ENCODE peak calls at places on chromosomes 4 and X, in ten cellular contexts. One of them, this sample, is unnamed.

GRCh38 chr4:7638984-7639789 is 204.5 kb upstream of the PSAPL1 start:
- DNase-seq in activated CD8-positive, alpha-beta T cell treated with anti-CD3 and anti-CD28 coated beads, Interleukin-2, amount 10 ng/mL, durations not matched to agents 7 days and 5 days: no peak
- DNase-seq in fibroblast of the aortic adventitia: no peak
- DNase-seq in EL: no peak
- DNase-seq in uterus: no peak
- DNase-seq in HuH-7: peak
- DNase-seq in ovary: no peak
- DNase-seq in GM04504: no peak
- DNase-seq in GM10248: no peak
- DNase-seq in amygdala: no peak
- DNase-seq in this sample: no peak

GRCh38 chr4:144583658-144584057 is 62.3 kb upstream of the HHIP start:
- DNase-seq in EL: peak
- DNase-seq in HuH-7: no peak
- DNase-seq in uterus: no peak
- DNase-seq in ovary: no peak
- DNase-seq in GM04504: peak
- DNase-seq in fibroblast of the aortic adventitia: peak
- DNase-seq in GM10248: no peak
- DNase-seq in amygdala: no peak
- DNase-seq in activated CD8-positive, alpha-beta T cell treated with anti-CD3 and anti-CD28 coated beads, Interleukin-2, amount 10 ng/mL, durations not matched to agents 7 days and 5 days: no peak
- DNase-seq in this sample: peak

GRCh38 chrX:106995678-106996077 is 4.3 kb downstream of the MORC4 start:
- DNase-seq in activated CD8-positive, alpha-beta T cell treated with anti-CD3 and anti-CD28 coated beads, Interleukin-2, amount 10 ng/mL, durations not matched to agents 7 days and 5 days: no peak
- DNase-seq in HuH-7: no peak
- DNase-seq in uterus: no peak
- DNase-seq in ovary: no peak
- DNase-seq in amygdala: no peak
- DNase-seq in EL: no peak
- DNase-seq in fibroblast of the aortic adventitia: no peak
- DNase-seq in GM04504: no peak
- DNase-seq in GM10248: no peak
- DNase-seq in this sample: no peak

GRCh38 chrX:20267924-20268701 is 1.4 kb upstream of the RPS6KA3 start:
- DNase-seq in GM10248: peak
- DNase-seq in activated CD8-positive, alpha-beta T cell treated with anti-CD3 and anti-CD28 coated beads, Interleukin-2, amount 10 ng/mL, durations not matched to agents 7 days and 5 days: no peak
- DNase-seq in GM04504: no peak
- DNase-seq in uterus: peak
- DNase-seq in EL: no peak
- DNase-seq in HuH-7: no peak
- DNase-seq in fibroblast of the aortic adventitia: peak
- DNase-seq in ovary: peak
- DNase-seq in amygdala: peak
- DNase-seq in this sample: no peak

GRCh38 chr4:76545161-76545884 is 110.3 kb downstream of the SHROOM3 start:
- DNase-seq in activated CD8-positive, alpha-beta T cell treated with anti-CD3 and anti-CD28 coated beads, Interleukin-2, amount 10 ng/mL, durations not matched to agents 7 days and 5 days: peak
- DNase-seq in ovary: no peak
- DNase-seq in amygdala: no peak
- DNase-seq in fibroblast of the aortic adventitia: no peak
- DNase-seq in uterus: no peak
- DNase-seq in HuH-7: no peak
- DNase-seq in GM10248: no peak
- DNase-seq in EL: peak
- DNase-seq in GM04504: no peak
- DNase-seq in this sample: no peak

GRCh38 chr4:111283066-111283677 is 660.3 kb upstream of the PITX2 start:
- DNase-seq in fibroblast of the aortic adventitia: peak
- DNase-seq in HuH-7: peak
- DNase-seq in ovary: no peak
- DNase-seq in activated CD8-positive, alpha-beta T cell treated with anti-CD3 and anti-CD28 coated beads, Interleukin-2, amount 10 ng/mL, durations not matched to agents 7 days and 5 days: peak
- DNase-seq in uterus: peak
- DNase-seq in GM04504: peak
- DNase-seq in GM10248: peak
- DNase-seq in amygdala: no peak
- DNase-seq in EL: peak
- DNase-seq in this sample: peak

GRCh38 chr4:82124365-82124764 is 249.4 kb downstream of the HNRNPD start:
- DNase-seq in GM10248: no peak
- DNase-seq in EL: peak
- DNase-seq in uterus: no peak
- DNase-seq in amygdala: no peak
- DNase-seq in fibroblast of the aortic adventitia: no peak
- DNase-seq in HuH-7: no peak
- DNase-seq in ovary: no peak
- DNase-seq in activated CD8-positive, alpha-beta T cell treated with anti-CD3 and anti-CD28 coated beads, Interleukin-2, amount 10 ng/mL, durations not matched to agents 7 days and 5 days: no peak
- DNase-seq in GM04504: no peak
- DNase-seq in this sample: no peak

GRCh38 chr4:52911684-52912294 is 49.7 kb downstream of the RASL11B start:
- DNase-seq in GM10248: peak
- DNase-seq in HuH-7: peak
- DNase-seq in fibroblast of the aortic adventitia: peak
- DNase-seq in ovary: peak
- DNase-seq in uterus: peak
- DNase-seq in GM04504: peak
- DNase-seq in EL: peak
- DNase-seq in activated CD8-positive, alpha-beta T cell treated with anti-CD3 and anti-CD28 coated beads, Interleukin-2, amount 10 ng/mL, durations not matched to agents 7 days and 5 days: peak
- DNase-seq in amygdala: no peak
- DNase-seq in this sample: peak

GRCh38 chr4:34633216-34633615 is 1611.1 kb downstream of the ARAP2 start:
- DNase-seq in EL: no peak
- DNase-seq in GM10248: no peak
- DNase-seq in GM04504: no peak
- DNase-seq in HuH-7: no peak
- DNase-seq in amygdala: no peak
- DNase-seq in fibroblast of the aortic adventitia: no peak
- DNase-seq in ovary: no peak
- DNase-seq in uterus: no peak
- DNase-seq in activated CD8-positive, alpha-beta T cell treated with anti-CD3 and anti-CD28 coated beads, Interleukin-2, amount 10 ng/mL, durations not matched to agents 7 days and 5 days: no peak
- DNase-seq in this sample: peak

GRCh38 chr4:6377626-6378492 is 94.6 kb downstream of the PPP2R2C start:
- DNase-seq in EL: no peak
- DNase-seq in fibroblast of the aortic adventitia: no peak
- DNase-seq in HuH-7: no peak
- DNase-seq in ovary: no peak
- DNase-seq in amygdala: no peak
- DNase-seq in activated CD8-positive, alpha-beta T cell treated with anti-CD3 and anti-CD28 coated beads, Interleukin-2, amount 10 ng/mL, durations not matched to agents 7 days and 5 days: no peak
- DNase-seq in uterus: no peak
- DNase-seq in GM04504: no peak
- DNase-seq in GM10248: no peak
- DNase-seq in this sample: no peak

GRCh38 chr4:83358410-83358809 is 23.8 kb upstream of the HPSE start:
- DNase-seq in amygdala: no peak
- DNase-seq in GM04504: no peak
- DNase-seq in HuH-7: no peak
- DNase-seq in activated CD8-positive, alpha-beta T cell treated with anti-CD3 and anti-CD28 coated beads, Interleukin-2, amount 10 ng/mL, durations not matched to agents 7 days and 5 days: no peak
- DNase-seq in EL: peak
- DNase-seq in uterus: no peak
- DNase-seq in ovary: no peak
- DNase-seq in fibroblast of the aortic adventitia: peak
- DNase-seq in GM10248: no peak
- DNase-seq in this sample: peak

GRCh38 chr4:37603070-37603468 is 83.1 kb downstream of the RELL1 start:
- DNase-seq in EL: peak
- DNase-seq in fibroblast of the aortic adventitia: peak
- DNase-seq in amygdala: peak
- DNase-seq in GM10248: peak
- DNase-seq in ovary: peak
- DNase-seq in GM04504: peak
- DNase-seq in activated CD8-positive, alpha-beta T cell treated with anti-CD3 and anti-CD28 coated beads, Interleukin-2, amount 10 ng/mL, durations not matched to agents 7 days and 5 days: peak
- DNase-seq in HuH-7: peak
- DNase-seq in uterus: peak
- DNase-seq in this sample: peak

GRCh38 chr4:156437666-156438065 is 484.0 kb upstream of the CTSO start:
- DNase-seq in activated CD8-positive, alpha-beta T cell treated with anti-CD3 and anti-CD28 coated beads, Interleukin-2, amount 10 ng/mL, durations not matched to agents 7 days and 5 days: no peak
- DNase-seq in fibroblast of the aortic adventitia: no peak
- DNase-seq in uterus: no peak
- DNase-seq in EL: no peak
- DNase-seq in ovary: no peak
- DNase-seq in amygdala: no peak
- DNase-seq in GM10248: no peak
- DNase-seq in GM04504: no peak
- DNase-seq in HuH-7: no peak
- DNase-seq in this sample: no peak